ENCODE peak calls at places on chromosomes 13 and 19, in seven cellular contexts. P is activated T-helper 1 cell treated with anti-CD3 and anti-CD28 coated beads, Interleukin-12 subunit alpha, Interleukin-12 subunit beta, Interleukin-2, Interleukin-4 antibody, amounts not matched to agents 30 ng/mL and 10 ng/mL and 1 ng/mL, durations not matched to agents 14 hours and 24 hours and 36 hours; X is HTR-8/SVneo; C is EH; Z is prostate gland; Y is NCI-H2029 treated with DMSO at 0.1 percent for 48 hours; B is NCI-H1930. V is an unnamed sample.

GRCh38 chr13:51605698-51606097 is 21.4 kb downstream of the WDFY2 start:
- DNase-seq in P (no peak), X (no peak), C (no peak), Z (no peak), Y (no peak), B (no peak), V (no peak)

GRCh38 chr19:35009424-35010415 is 9.6 kb downstream of the GRAMD1A start:
- DNase-seq in P (no peak), X (no peak), C (no peak), Z (no peak), Y (no peak), B (no peak), V (no peak)

GRCh38 chr19:57576661-57577060 is 2.0 kb downstream of the ZNF416 start:
- DNase-seq in P (no peak), X (no peak), C (no peak), Z (no peak), Y (no peak), B (no peak), V (no peak)

GRCh38 chr13:73844986-73845385 is 289.2 kb downstream of the KLF12 start:
- DNase-seq in P (no peak), X (no peak), C (peak; percentile 49), Z (no peak), Y (no peak), B (no peak), V (no peak)

GRCh38 chr13:33235078-33235477 is 50.5 kb downstream of the STARD13 start:
- DNase-seq in P (no peak), X (no peak), C (peak; percentile 80), Z (no peak), Y (no peak), B (no peak), V (peak; percentile 30)

GRCh38 chr19:29171525-29171924 is 41.4 kb downstream of the UQCRFS1 start:
- DNase-seq in P (no peak), X (no peak), C (no peak), Z (no peak), Y (no peak), B (no peak), V (no peak)

GRCh38 chr13:32824061-32824460 is 192.2 kb upstream of the KL start:
- DNase-seq in P (no peak), X (no peak), C (no peak), Z (no peak), Y (no peak), B (no peak), V (no peak)

GRCh38 chr19:44772969-44773368 is 4.7 kb upstream of the CBLC start:
- DNase-seq in P (no peak), X (no peak), C (peak; percentile 38), Z (no peak), Y (no peak), B (no peak), V (no peak)

GRCh38 chr19:58555920-58556632 is 1.2 kb upstream of the CHMP2A start:
- DNase-seq in P (no peak), X (no peak), C (no peak), Z (no peak), Y (no peak), B (no peak), V (no peak)

V was measured in M059J.